ENCODE peak calls at places on chromosomes 11 and 22, in four cellular contexts. One of them, this sample, is unnamed.

GRCh38 chr11:746289-747175 is 732 bp upstream of the TALDO1 start:
- DNase-seq in A673: peak; percentile 66
- DNase-seq in activated CD8-positive, alpha-beta memory T cell treated with anti-CD3 and anti-CD28 coated beads for 1 hour: no peak
- DNase-seq in lower leg skin: no peak
- DNase-seq in this sample: no peak

GRCh38 chr22:24768537-24769374 is 5.8 kb downstream of the PIWIL3 start:
- DNase-seq in A673: peak; percentile 72
- DNase-seq in activated CD8-positive, alpha-beta memory T cell treated with anti-CD3 and anti-CD28 coated beads for 1 hour: no peak
- DNase-seq in lower leg skin: peak; percentile 86
- DNase-seq in this sample: no peak

GRCh38 chr11:94658386-94658785 is 91.2 kb downstream of the PIWIL4 start:
- DNase-seq in A673: no peak
- DNase-seq in activated CD8-positive, alpha-beta memory T cell treated with anti-CD3 and anti-CD28 coated beads for 1 hour: no peak
- DNase-seq in lower leg skin: no peak
- DNase-seq in this sample: no peak

GRCh38 chr11:9906043-9906791 is 242.3 kb downstream of the SWAP70 start:
- DNase-seq in A673: peak; percentile 95
- DNase-seq in activated CD8-positive, alpha-beta memory T cell treated with anti-CD3 and anti-CD28 coated beads for 1 hour: no peak
- DNase-seq in lower leg skin: no peak
- DNase-seq in this sample: no peak

GRCh38 chr22:20254975-20255946 is 12.9 kb downstream of the RTN4R start:
- DNase-seq in A673: no peak
- DNase-seq in activated CD8-positive, alpha-beta memory T cell treated with anti-CD3 and anti-CD28 coated beads for 1 hour: no peak
- DNase-seq in lower leg skin: no peak
- DNase-seq in this sample: no peak

GRCh38 chr22:40183029-40183581 is 5.4 kb downstream of the TNRC6B start:
- DNase-seq in A673: peak; percentile 81
- DNase-seq in activated CD8-positive, alpha-beta memory T cell treated with anti-CD3 and anti-CD28 coated beads for 1 hour: no peak
- DNase-seq in lower leg skin: no peak
- DNase-seq in this sample: no peak

GRCh38 chr11:125076378-125076945 is 13.4 kb downstream of the SLC37A2 start:
- DNase-seq in A673: no peak
- DNase-seq in activated CD8-positive, alpha-beta memory T cell treated with anti-CD3 and anti-CD28 coated beads for 1 hour: no peak
- DNase-seq in lower leg skin: no peak
- DNase-seq in this sample: no peak

GRCh38 chr11:133903056-133903455 is 53.7 kb downstream of the IGSF9B start:
- DNase-seq in A673: no peak
- DNase-seq in activated CD8-positive, alpha-beta memory T cell treated with anti-CD3 and anti-CD28 coated beads for 1 hour: no peak
- DNase-seq in lower leg skin: peak; percentile 39
- DNase-seq in this sample: no peak

GRCh38 chr22:50713571-50714056 is 24.4 kb upstream of the ACR start:
- DNase-seq in A673: no peak
- DNase-seq in activated CD8-positive, alpha-beta memory T cell treated with anti-CD3 and anti-CD28 coated beads for 1 hour: no peak
- DNase-seq in lower leg skin: no peak
- DNase-seq in this sample: no peak

GRCh38 chr11:67504023-67504949 is 877 bp downstream of the PITPNM1 start:
- DNase-seq in A673: peak; percentile 45
- DNase-seq in activated CD8-positive, alpha-beta memory T cell treated with anti-CD3 and anti-CD28 coated beads for 1 hour: no peak
- DNase-seq in lower leg skin: no peak
- DNase-seq in this sample: no peak

GRCh38 chr11:19389787-19390303 is 149.1 kb upstream of the E2F8 start:
- DNase-seq in A673: no peak
- DNase-seq in activated CD8-positive, alpha-beta memory T cell treated with anti-CD3 and anti-CD28 coated beads for 1 hour: no peak
- DNase-seq in lower leg skin: peak; percentile 81
- DNase-seq in this sample: no peak

GRCh38 chr11:25776238-25776637 is 555.7 kb upstream of the ANO3 start:
- DNase-seq in A673: no peak
- DNase-seq in activated CD8-positive, alpha-beta memory T cell treated with anti-CD3 and anti-CD28 coated beads for 1 hour: no peak
- DNase-seq in lower leg skin: no peak
- DNase-seq in this sample: no peak

GRCh38 chr11:93348931-93349330 is 18.4 kb downstream of the DEUP1 start:
- DNase-seq in A673: no peak
- DNase-seq in activated CD8-positive, alpha-beta memory T cell treated with anti-CD3 and anti-CD28 coated beads for 1 hour: no peak
- DNase-seq in lower leg skin: no peak
- DNase-seq in this sample: no peak

GRCh38 chr22:26398741-26399153 is 30.3 kb upstream of the ASPHD2 start:
- DNase-seq in A673: peak; percentile 70
- DNase-seq in activated CD8-positive, alpha-beta memory T cell treated with anti-CD3 and anti-CD28 coated beads for 1 hour: no peak
- DNase-seq in lower leg skin: peak; percentile 86
- DNase-seq in this sample: no peak

GRCh38 chr11:12897390-12897789 is 111.7 kb upstream of the RASSF10 start:
- DNase-seq in A673: no peak
- DNase-seq in activated CD8-positive, alpha-beta memory T cell treated with anti-CD3 and anti-CD28 coated beads for 1 hour: no peak
- DNase-seq in lower leg skin: no peak
- DNase-seq in this sample: no peak

GRCh38 chr11:129451524-129451923 is 75.9 kb downstream of the BARX2 start:
- DNase-seq in A673: no peak
- DNase-seq in activated CD8-positive, alpha-beta memory T cell treated with anti-CD3 and anti-CD28 coated beads for 1 hour: no peak
- DNase-seq in lower leg skin: no peak
- DNase-seq in this sample: no peak

GRCh38 chr11:7523416-7524210 is 9.8 kb downstream of the PPFIBP2 start:
- DNase-seq in A673: no peak
- DNase-seq in activated CD8-positive, alpha-beta memory T cell treated with anti-CD3 and anti-CD28 coated beads for 1 hour: no peak
- DNase-seq in lower leg skin: peak; percentile 69
- DNase-seq in this sample: no peak

GRCh38 chr11:126522152-126522551 is 166.7 kb downstream of the ST3GAL4 start:
- DNase-seq in A673: no peak
- DNase-seq in activated CD8-positive, alpha-beta memory T cell treated with anti-CD3 and anti-CD28 coated beads for 1 hour: no peak
- DNase-seq in lower leg skin: no peak
- DNase-seq in this sample: no peak

GRCh38 chr11:46850829-46851380 is 4.8 kb upstream of the CKAP5 start:
- DNase-seq in A673: no peak
- DNase-seq in activated CD8-positive, alpha-beta memory T cell treated with anti-CD3 and anti-CD28 coated beads for 1 hour: no peak
- DNase-seq in lower leg skin: no peak
- DNase-seq in this sample: no peak

GRCh38 chr22:32815059-32815458 is 13.6 kb downstream of the TIMP3 start:
- DNase-seq in A673: no peak
- DNase-seq in activated CD8-positive, alpha-beta memory T cell treated with anti-CD3 and anti-CD28 coated beads for 1 hour: no peak
- DNase-seq in lower leg skin: no peak
- DNase-seq in this sample: no peak

GRCh38 chr11:69841859-69842698 is 22.9 kb upstream of the FGF3 start:
- DNase-seq in A673: peak; percentile 39
- DNase-seq in activated CD8-positive, alpha-beta memory T cell treated with anti-CD3 and anti-CD28 coated beads for 1 hour: no peak
- DNase-seq in lower leg skin: peak; percentile 63
- DNase-seq in this sample: no peak

GRCh38 chr11:22432331-22433065 is 94.3 kb downstream of the SLC17A6 start:
- DNase-seq in A673: no peak
- DNase-seq in activated CD8-positive, alpha-beta memory T cell treated with anti-CD3 and anti-CD28 coated beads for 1 hour: no peak
- DNase-seq in lower leg skin: peak; percentile 81
- DNase-seq in this sample: no peak

GRCh38 chr22:20550851-20551744 is 43.7 kb downstream of the MED15 start:
- DNase-seq in A673: peak; percentile 33
- DNase-seq in activated CD8-positive, alpha-beta memory T cell treated with anti-CD3 and anti-CD28 coated beads for 1 hour: no peak
- DNase-seq in lower leg skin: no peak
- DNase-seq in this sample: no peak

GRCh38 chr22:50528682-50529415 is 963 bp downstream of the TYMP start:
- DNase-seq in A673: no peak
- DNase-seq in activated CD8-positive, alpha-beta memory T cell treated with anti-CD3 and anti-CD28 coated beads for 1 hour: no peak
- DNase-seq in lower leg skin: no peak
- DNase-seq in this sample: no peak

GRCh38 chr11:47172740-47173139 is 3.9 kb downstream of the ARFGAP2 start:
- DNase-seq in A673: no peak
- DNase-seq in activated CD8-positive, alpha-beta memory T cell treated with anti-CD3 and anti-CD28 coated beads for 1 hour: no peak
- DNase-seq in lower leg skin: no peak
- DNase-seq in this sample: no peak

GRCh38 chr11:104332110-104332509 is 168.2 kb upstream of the PDGFD start:
- DNase-seq in A673: peak; percentile 41
- DNase-seq in activated CD8-positive, alpha-beta memory T cell treated with anti-CD3 and anti-CD28 coated beads for 1 hour: no peak
- DNase-seq in lower leg skin: no peak
- DNase-seq in this sample: no peak

GRCh38 chr11:119367661-119368120 is 13.8 kb downstream of the USP2 start:
- DNase-seq in A673: no peak
- DNase-seq in activated CD8-positive, alpha-beta memory T cell treated with anti-CD3 and anti-CD28 coated beads for 1 hour: no peak
- DNase-seq in lower leg skin: no peak
- DNase-seq in this sample: no peak

GRCh38 chr11:46377266-46377665 is 4.2 kb upstream of the MDK start:
- DNase-seq in A673: no peak
- DNase-seq in activated CD8-positive, alpha-beta memory T cell treated with anti-CD3 and anti-CD28 coated beads for 1 hour: no peak
- DNase-seq in lower leg skin: no peak
- DNase-seq in this sample: no peak

GRCh38 chr11:94674005-94674491 is 94.1 kb upstream of the AMOTL1 start:
- DNase-seq in A673: no peak
- DNase-seq in activated CD8-positive, alpha-beta memory T cell treated with anti-CD3 and anti-CD28 coated beads for 1 hour: no peak
- DNase-seq in lower leg skin: no peak
- DNase-seq in this sample: no peak

GRCh38 chr22:24400037-24400725 is 27.2 kb upstream of the ADORA2A start:
- DNase-seq in A673: no peak
- DNase-seq in activated CD8-positive, alpha-beta memory T cell treated with anti-CD3 and anti-CD28 coated beads for 1 hour: no peak
- DNase-seq in lower leg skin: no peak
- DNase-seq in this sample: no peak